ENCODE peak calls at places on chromosomes 2 and 18, in nine cellular contexts. P, H, G, M, C, D, L, Q and J are unnamed samples.

GRCh38 chr18:58699551-58699950 is 28.3 kb downstream of the MALT1 start:
- DNase-seq in P (peak; percentile 28), H (no peak), G (no peak), M (no peak), C (no peak), D (no peak), L (no peak), Q (no peak), J (no peak)

GRCh38 chr2:38095996-38096861 is 20.3 kb upstream of the CYP1B1 start:
- DNase-seq in P (peak; percentile 80), H (peak; percentile 73), G (no peak), M (no peak), C (peak; percentile 54), D (peak; percentile 91), L (no peak), Q (no peak), J (peak; percentile 89)

GRCh38 chr2:42219160-42219559 is 50.0 kb downstream of the EML4 start:
- DNase-seq in P (no peak), H (no peak), G (no peak), M (no peak), C (no peak), D (no peak), L (no peak), Q (no peak), J (no peak)

GRCh38 chr18:57073516-57074187 is 73.2 kb upstream of the BOD1L2 start:
- DNase-seq in P (no peak), H (no peak), G (no peak), M (no peak), C (no peak), D (no peak), L (no peak), Q (no peak), J (no peak)

GRCh38 chr2:187459242-187459641 is 11.2 kb upstream of the CALCRL start:
- DNase-seq in P (no peak), H (no peak), G (no peak), M (no peak), C (no peak), D (no peak), L (no peak), Q (no peak), J (no peak)

GRCh38 chr2:110881908-110882307 is 149.5 kb downstream of the ACOXL start:
- DNase-seq in P (no peak), H (no peak), G (no peak), M (no peak), C (no peak), D (no peak), L (no peak), Q (no peak), J (no peak)

GRCh38 chr2:234446404-234447076 is 50.3 kb downstream of the ARL4C start:
- DNase-seq in P (no peak), H (peak; percentile 84), G (no peak), M (peak; percentile 94), C (no peak), D (no peak), L (peak; percentile 90), Q (no peak), J (peak; percentile 26)

GRCh38 chr2:120885311-120885710 is 149.6 kb downstream of the GLI2 start:
- DNase-seq in P (no peak), H (no peak), G (no peak), M (no peak), C (no peak), D (no peak), L (peak; percentile 67), Q (no peak), J (peak; percentile 46)